ENCODE peak calls at places on chromosomes 3 and 15, in six cellular contexts. H is IMR-90, X is astrocyte, I is A549, A is lower leg skin, G is mammary epithelial cell. N is an unnamed sample.

GRCh38 chr15:67120839-67121540 is 55.6 kb downstream of the SMAD3 start:
- DNase-seq in H (peak; percentile 97), X (peak; percentile 88), I (peak; percentile 90), A (peak; percentile 98), G (peak; percentile 88), N (no peak)

GRCh38 chr3:7201784-7202183 is 340.9 kb downstream of the GRM7 start:
- DNase-seq in H (no peak), X (no peak), I (no peak), A (no peak), G (no peak), N (no peak)

GRCh38 chr15:74464216-74464615 is 3.3 kb upstream of the UBL7 start:
- DNase-seq in H (no peak), X (no peak), I (no peak), A (no peak), G (no peak), N (no peak)

GRCh38 chr15:71899665-71900064 is 89.3 kb downstream of the NR2E3 start:
- DNase-seq in H (no peak), X (no peak), I (no peak), A (no peak), G (no peak), N (peak; percentile 37)

GRCh38 chr3:68239542-68239941 is 585.1 kb upstream of the SUCLG2 start:
- DNase-seq in H (no peak), X (no peak), I (no peak), A (no peak), G (no peak), N (no peak)

GRCh38 chr15:57537072-57537471 is 54.6 kb upstream of the MYZAP start:
- DNase-seq in H (peak; percentile 26), X (peak; percentile 69), I (peak; percentile 57), A (no peak), G (no peak), N (peak; percentile 94)

GRCh38 chr3:49792371-49793150 is 6.2 kb upstream of the IP6K1 start:
- DNase-seq in H (no peak), X (no peak), I (no peak), A (no peak), G (no peak), N (no peak)

GRCh38 chr3:63514678-63515077 is 137.8 kb upstream of the SNTN start:
- DNase-seq in H (no peak), X (no peak), I (no peak), A (no peak), G (no peak), N (no peak)

GRCh38 chr15:80637747-80638146 is 57.4 kb upstream of the ABHD17C start:
- DNase-seq in H (no peak), X (no peak), I (no peak), A (no peak), G (no peak), N (no peak)

GRCh38 chr3:174358252-174358651 is 500.9 kb upstream of the NAALADL2 start:
- DNase-seq in H (peak; percentile 50), X (no peak), I (no peak), A (no peak), G (no peak), N (no peak)

GRCh38 chr3:17740703-17741102 is 1.7 kb downstream of the TBC1D5 start:
- DNase-seq in H (peak; percentile 83), X (peak; percentile 66), I (peak; percentile 78), A (no peak), G (peak; percentile 58), N (peak; percentile 15)

GRCh38 chr3:1693145-1693544 is 405.5 kb upstream of the CNTN4 start:
- DNase-seq in H (no peak), X (no peak), I (no peak), A (no peak), G (peak; percentile 2), N (no peak)

GRCh38 chr3:123339302-123339701 is 109.6 kb downstream of the ADCY5 start:
- DNase-seq in H (no peak), X (no peak), I (no peak), A (no peak), G (no peak), N (no peak)

GRCh38 chr3:132268956-132269355 is 48.3 kb upstream of the ACP3 start:
- DNase-seq in H (peak; percentile 35), X (no peak), I (peak; percentile 61), A (no peak), G (no peak), N (no peak)

GRCh38 chr3:73427018-73427750 is 197.6 kb downstream of the PDZRN3 start:
- DNase-seq in H (no peak), X (no peak), I (no peak), A (no peak), G (no peak), N (peak; percentile 85)

GRCh38 chr3:121757087-121757811 is 7.7 kb upstream of the GOLGB1 start:
- DNase-seq in H (no peak), X (no peak), I (no peak), A (no peak), G (no peak), N (peak; percentile 88)

GRCh38 chr15:29539736-29540135 is 270.1 kb upstream of the NSMCE3 start:
- DNase-seq in H (no peak), X (no peak), I (no peak), A (peak; percentile 62), G (no peak), N (no peak)

GRCh38 chr3:14405886-14406238 is 3.5 kb downstream of the SLC6A6 start:
- DNase-seq in H (no peak), X (no peak), I (peak; percentile 49), A (no peak), G (no peak), N (no peak)
- H3K4me3 ChIP-seq in H (no peak overlapping the region), X (no peak overlapping the region), I (peak overlapping the region; percentile 75), A (no peak overlapping the region), G (no peak overlapping the region), N (no peak overlapping the region)

DNA sequence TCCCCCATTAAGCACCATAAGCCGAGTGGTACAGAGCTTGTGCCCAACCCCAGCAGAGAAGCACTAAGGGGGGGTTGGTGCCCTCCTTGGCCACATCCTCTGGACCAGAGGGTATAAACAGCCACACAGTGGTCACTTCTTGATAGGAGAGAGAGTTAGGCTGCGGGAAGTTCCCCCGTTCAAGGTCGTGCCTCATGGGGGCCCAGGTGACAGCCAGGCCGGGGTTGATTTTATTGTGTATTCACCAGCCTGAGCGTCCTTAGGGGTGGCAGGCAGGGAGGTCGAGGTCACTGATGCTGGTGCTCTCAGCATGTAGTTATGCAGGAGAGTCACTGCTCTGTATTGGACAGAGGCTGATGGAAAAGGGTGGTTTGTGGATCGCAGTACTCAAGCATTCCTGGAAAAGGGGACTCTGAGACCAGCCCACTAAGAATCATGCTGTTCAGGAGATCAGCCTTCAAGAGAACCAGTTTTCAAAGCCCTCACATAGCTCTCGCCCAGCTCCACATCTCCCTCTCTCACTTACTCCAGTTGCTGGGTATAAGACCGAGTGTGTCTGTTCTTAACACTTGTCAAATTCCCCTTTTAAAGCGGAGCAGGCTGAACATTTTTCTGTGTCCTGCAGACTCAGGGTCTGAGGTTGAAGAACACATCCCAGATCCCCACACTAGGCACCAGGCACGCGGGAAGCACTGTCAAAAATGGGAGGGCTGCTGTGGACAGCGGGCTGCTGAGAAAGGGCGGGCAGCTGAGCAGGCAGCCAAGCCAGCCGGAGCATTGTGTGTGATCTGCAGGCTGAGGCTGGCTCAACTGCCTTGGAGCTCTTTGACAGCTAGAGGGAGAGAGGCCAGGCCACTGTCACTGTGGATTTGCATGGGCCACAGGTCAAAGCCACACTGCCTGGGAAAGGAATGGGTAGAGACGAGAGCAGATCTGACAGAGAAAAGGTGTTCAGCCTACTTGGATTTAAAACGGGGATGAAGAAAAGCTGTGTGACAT is 279.3 kb upstream of the LRRFIP2 start:
- DNase-seq in H (no peak), X (no peak), I (no peak), A (peak; percentile 91), G (no peak), N (no peak)
- H3K4me3 ChIP-seq in H (no peak overlapping the region), X (no peak overlapping the region), I (no peak overlapping the region), A (no peak overlapping the region), G (no peak overlapping the region), N (no peak overlapping the region)

GRCh38 chr3:72100626-72101187 is 315.8 kb upstream of the PROK2 start:
- DNase-seq in H (peak; percentile 60), X (peak; percentile 50), I (peak; percentile 1), A (peak; percentile 95), G (peak; percentile 20), N (peak; percentile 67)
- H3K4me3 ChIP-seq in H (peak overlapping the region; percentile 42), X (peak overlapping the region; percentile 45), I (peak overlapping the region; percentile 31), A (no peak overlapping the region), G (no peak overlapping the region), N (peak overlapping the region; percentile 50)

GRCh38 chr3:185929192-185930151 is 8.3 kb downstream of the TRA2B start:
- DNase-seq in H (peak; percentile 61), X (peak; percentile 47), I (no peak), A (no peak), G (peak; percentile 52), N (no peak)
- H3K4me3 ChIP-seq in H (no peak overlapping the region), X (peak overlapping the region; percentile 6), I (peak overlapping the region; percentile 9), A (no peak overlapping the region), G (peak overlapping the region; percentile 1), N (no peak overlapping the region)

DNA sequence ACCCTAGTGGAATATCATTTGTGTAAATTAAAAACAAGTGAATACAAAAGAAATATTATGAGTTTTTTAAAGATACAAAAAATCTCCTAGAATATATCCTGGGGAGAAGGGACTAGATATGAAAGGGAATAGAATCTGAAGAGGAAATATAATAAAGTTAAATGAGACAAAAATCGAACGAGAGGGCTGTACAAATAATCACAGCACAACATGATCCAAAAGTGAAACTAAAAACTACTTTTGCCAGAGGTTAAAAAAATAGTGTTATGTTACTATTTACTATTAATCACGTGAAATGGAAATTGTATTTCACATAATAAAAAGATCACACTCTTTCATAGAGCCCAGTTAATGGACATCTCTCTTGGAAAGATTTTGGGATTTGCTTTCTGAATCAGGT is 28.6 kb downstream of the CGGBP1 start:
- DNase-seq in H (no peak), X (no peak), I (no peak), A (no peak), G (no peak), N (no peak)
- H3K4me3 ChIP-seq in H (no peak overlapping the region), X (no peak overlapping the region), I (no peak overlapping the region), A (no peak overlapping the region), G (no peak overlapping the region), N (no peak overlapping the region)

GRCh38 chr3:31502803-31503221 is 29.9 kb upstream of the STT3B start:
- DNase-seq in H (no peak), X (no peak), I (no peak), A (no peak), G (no peak), N (no peak)

GRCh38 chr3:31495971-31496370 is 36.8 kb upstream of the STT3B start:
- DNase-seq in H (peak; percentile 50), X (peak; percentile 55), I (no peak), A (no peak), G (no peak), N (no peak)

GRCh38 chr3:31503456-31503855 is 29.3 kb upstream of the STT3B start:
- DNase-seq in H (no peak), X (no peak), I (no peak), A (no peak), G (peak; percentile 5), N (no peak)

GRCh38 chr3:31504230-31504629 is 28.5 kb upstream of the STT3B start:
- DNase-seq in H (no peak), X (no peak), I (no peak), A (no peak), G (no peak), N (no peak)

DNA sequence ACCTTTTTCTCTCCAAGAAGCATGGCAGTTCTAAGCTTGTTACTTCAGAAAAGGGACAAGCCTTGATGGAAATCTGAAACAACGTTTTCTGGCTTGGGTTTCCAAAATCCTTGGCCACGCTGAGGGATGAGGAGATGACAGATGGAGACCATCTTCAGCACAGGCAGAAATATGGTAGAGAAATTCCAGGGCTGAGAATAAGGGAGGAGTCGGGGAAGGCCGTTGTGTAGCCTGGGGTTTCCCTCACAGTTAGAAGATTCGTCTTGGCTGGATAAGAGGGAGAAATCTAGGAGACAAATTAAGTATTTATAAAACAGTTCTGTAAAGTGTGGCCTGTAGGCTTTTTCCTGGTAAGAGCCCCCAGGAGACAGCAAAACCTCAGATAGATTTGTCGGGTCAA is 33.9 kb upstream of the STT3B start:
- DNase-seq in H (no peak), X (no peak), I (no peak), A (no peak), G (no peak), N (no peak)
- H3K4me3 ChIP-seq in H (no peak overlapping the region), X (no peak overlapping the region), I (no peak overlapping the region), A (no peak overlapping the region), G (no peak overlapping the region), N (no peak overlapping the region)

N was measured in SJCRH30.